ENCODE peak calls at places on chromosomes 11 and 22, in seven cellular contexts. I, S, N, E, W, Z and D are unnamed samples.

GRCh38 chr22:20055144-20055543 is 24.9 kb upstream of the DGCR8 start:
- DNase-seq in N (no peak), W (no peak), E (no peak), I (no peak), Z (no peak), S (no peak), D (no peak)

GRCh38 chr22:29700949-29701927 is 18.6 kb upstream of the CABP7 start:
- DNase-seq in S (no peak), E (peak), N (peak), Z (peak), W (no peak), I (peak), D (no peak)

GRCh38 chr11:66670816-66671215 is 6.9 kb downstream of the RBM4B start:
- DNase-seq in Z (no peak), E (no peak), S (no peak), I (no peak), N (no peak), W (no peak), D (no peak)

GRCh38 chr11:22792497-22792896 is 37.1 kb downstream of the SVIP start:
- DNase-seq in I (no peak), S (peak), E (peak), N (no peak), Z (no peak), W (no peak), D (no peak)

GRCh38 chr11:64339754-64340408 is at the start of gene CCDC88B:
- DNase-seq in Z (peak), N (peak), E (no peak), W (peak), S (peak), I (peak), D (peak)

GRCh38 chr11:79088967-79089366 is 351.9 kb downstream of the TENM4 start:
- DNase-seq in W (no peak), S (no peak), Z (no peak), N (no peak), E (no peak), I (no peak), D (no peak)

GRCh38 chr11:126152152-126152551 is 59.3 kb downstream of the RPUSD4 start:
- DNase-seq in S (no peak), N (no peak), E (no peak), W (no peak), I (no peak), Z (no peak), D (no peak)

GRCh38 chr11:125494987-125495725 is 909 bp downstream of the FEZ1 start:
- DNase-seq in N (peak), S (peak), Z (no peak), W (no peak), E (no peak), I (peak), D (no peak)

GRCh38 chr11:126231725-126232459 is 20.3 kb downstream of the FAM118B start:
- DNase-seq in Z (no peak), E (no peak), W (no peak), N (no peak), S (no peak), I (no peak), D (no peak)

GRCh38 chr11:76086713-76087635 is 119.3 kb downstream of the WNT11 start:
- DNase-seq in Z (no peak), S (no peak), I (no peak), N (no peak), W (no peak), E (no peak), D (no peak)

GRCh38 chr11:45812581-45813548 is 7.9 kb downstream of the SLC35C1 start:
- DNase-seq in E (no peak), S (no peak), N (no peak), W (no peak), I (no peak), Z (no peak), D (no peak)

GRCh38 chr22:49503896-49504521 is 323.7 kb downstream of the BRD1 start:
- DNase-seq in E (no peak), S (no peak), I (peak), Z (no peak), W (no peak), N (peak), D (no peak)

GRCh38 chr11:126420730-126421083 is 65.2 kb downstream of the ST3GAL4 start:
- DNase-seq in W (no peak), I (no peak), S (no peak), N (no peak), E (no peak), Z (no peak), D (no peak)

GRCh38 chr22:33210129-33210784 is 152.1 kb upstream of the SYN3 start:
- DNase-seq in W (no peak), Z (peak), E (peak), N (peak), I (peak), S (no peak), D (no peak)

GRCh38 chr11:47192111-47192510 is 5.9 kb upstream of the PACSIN3 start:
- DNase-seq in S (no peak), Z (no peak), W (no peak), E (no peak), N (no peak), I (no peak), D (no peak)

GRCh38 chr11:116601734-116602636 is 170.8 kb downstream of the BUD13 start:
- DNase-seq in S (peak), N (no peak), E (no peak), W (no peak), Z (no peak), I (no peak), D (no peak)

GRCh38 chr11:117374316-117374715 is 46.7 kb downstream of the CEP164 start:
- DNase-seq in Z (no peak), E (no peak), I (no peak), W (no peak), S (no peak), N (no peak), D (no peak)

GRCh38 chr11:85694385-85694980 is 8.5 kb upstream of the CCDC89 start:
- DNase-seq in E (peak), Z (no peak), W (no peak), I (peak), N (no peak), S (no peak), D (no peak)

GRCh38 chr22:30569674-30570202 is 4.7 kb downstream of the GAL3ST1 start:
- DNase-seq in E (no peak), Z (no peak), S (no peak), N (no peak), I (no peak), W (no peak), D (no peak)

GRCh38 chr22:22207845-22208564 is 36.6 kb upstream of the VPREB1 start:
- DNase-seq in I (peak), E (peak), N (peak), W (peak), S (peak), Z (peak), D (peak)

GRCh38 chr11:7077101-7077500 is 11.7 kb upstream of the RBMXL2 start:
- DNase-seq in Z (no peak), W (no peak), S (no peak), I (no peak), E (no peak), N (no peak), D (no peak)

GRCh38 chr11:74284466-74284865 is 27.0 kb downstream of the P4HA3 start:
- DNase-seq in W (no peak), Z (no peak), E (no peak), N (no peak), I (no peak), S (no peak), D (no peak)

GRCh38 chr11:69801513-69802335 is 17.5 kb downstream of the FGF3 start:
- DNase-seq in S (no peak), I (peak), W (no peak), E (no peak), N (peak), Z (no peak), D (no peak)

GRCh38 chr11:48141475-48142100 is 75.0 kb upstream of the OR4B1 start:
- DNase-seq in E (no peak), Z (no peak), S (no peak), W (no peak), I (no peak), N (no peak), D (no peak)

GRCh38 chr11:12050470-12050891 is 42.1 kb upstream of the DKK3 start:
- DNase-seq in Z (no peak), I (no peak), S (no peak), W (no peak), E (no peak), N (peak), D (no peak)

GRCh38 chr22:20569059-20570058 is 61.9 kb downstream of the MED15 start:
- DNase-seq in I (no peak), N (peak), S (peak), W (peak), E (peak), Z (peak), D (no peak)

GRCh38 chr11:126992065-126992803 is 8.3 kb downstream of the KIRREL3 start:
- DNase-seq in N (no peak), Z (no peak), E (no peak), I (no peak), W (no peak), S (no peak), D (no peak)

GRCh38 chr11:40281055-40281580 is 1178.3 kb downstream of the LRRC4C start:
- DNase-seq in I (no peak), N (no peak), E (no peak), W (no peak), S (no peak), Z (no peak), D (no peak)

GRCh38 chr22:40329021-40329456 is 17.3 kb upstream of the ADSL start:
- DNase-seq in W (no peak), N (no peak), Z (no peak), S (no peak), E (no peak), I (no peak), D (no peak)

GRCh38 chr11:131674051-131674755 is 303.8 kb downstream of the NTM start:
- DNase-seq in W (no peak), N (peak), Z (peak), S (peak), E (peak), I (peak), D (no peak)

GRCh38 chr11:100776212-100776896 is 89.3 kb downstream of the ARHGAP42 start:
- DNase-seq in E (peak), S (no peak), N (no peak), Z (no peak), W (no peak), I (no peak), D (no peak)

GRCh38 chr11:79174045-79175008 is 266.5 kb downstream of the TENM4 start:
- DNase-seq in W (no peak), E (no peak), S (no peak), N (no peak), I (no peak), Z (no peak), D (no peak)

GRCh38 chr11:68471360-68472340 is 11.1 kb downstream of the PPP6R3 start:
- DNase-seq in S (no peak), I (peak), Z (no peak), E (no peak), N (peak), W (no peak), D (no peak)

GRCh38 chr22:50544746-50545253 is 899 bp upstream of the KLHDC7B start:
- DNase-seq in S (no peak), W (no peak), E (peak), Z (peak), I (peak), N (peak), D (no peak)

GRCh38 chr11:3058753-3059664 is 1.8 kb upstream of the CARS1 start:
- DNase-seq in Z (no peak), N (no peak), S (no peak), E (no peak), I (no peak), W (no peak), D (no peak)

GRCh38 chr22:17980638-17981051 is 43.7 kb downstream of the MICAL3 start:
- DNase-seq in W (no peak), N (peak), I (no peak), Z (no peak), S (no peak), E (peak), D (no peak)

GRCh38 chr11:22477312-22477711 is 139.1 kb downstream of the SLC17A6 start:
- DNase-seq in S (no peak), E (no peak), Z (no peak), N (no peak), I (no peak), W (no peak), D (no peak)

GRCh38 chr11:574632-575323 is 1.5 kb upstream of the PHRF1 start:
- DNase-seq in N (no peak), W (no peak), E (no peak), Z (no peak), S (no peak), I (no peak), D (no peak)

GRCh38 chr11:20672575-20672974 is 3.2 kb downstream of the NELL1 start:
- DNase-seq in W (no peak), N (no peak), I (no peak), Z (no peak), E (no peak), S (no peak), D (no peak)